ENCODE peak calls at places on chromosome 18, in seven cellular contexts. M is stomach, P is tibial artery, B is uterus, D is body of pancreas, R is right lobe of liver, I is breast epithelium. C is an unnamed sample. For H3K4me1, the result is how much of the 10 kb centered on the place peaks cover.

GRCh38 chr18:56173542-56174220 is 464.7 kb downstream of the TXNL1 start:
- DNase-seq in M (no peak), P (no peak), B (no peak), D (no peak), R (no peak), I (no peak), C (no peak)

GRCh38 chr18:39796413-39796812 is 2158.6 kb upstream of the PIK3C3 start:
- DNase-seq in M (no peak), P (no peak), B (no peak), D (no peak), R (no peak), I (no peak), C (no peak)

GRCh38 chr18:362914-363295 is 95.1 kb upstream of the THOC1 start:
- DNase-seq in M (no peak), P (no peak), B (no peak), D (no peak), R (no peak), I (no peak), C (no peak)

GRCh38 chr18:68428026-68428425 is 286.9 kb downstream of the TMX3 start:
- DNase-seq in M (no peak), P (no peak), B (no peak), D (no peak), R (no peak), I (no peak), C (no peak)

GRCh38 chr18:22827216-22827615 is 105.9 kb upstream of the RBBP8 start:
- DNase-seq in M (no peak), P (no peak), B (no peak), D (no peak), R (no peak), I (no peak), C (no peak)

GRCh38 chr18:73118121-73118816 is 250.5 kb upstream of the NETO1 start:
- DNase-seq in M (no peak), P (no peak), B (no peak), D (no peak), R (no peak), I (no peak), C (no peak)

GRCh38 chr18:48715651-48716354 is 177.0 kb downstream of the CTIF start:
- DNase-seq in M (no peak), P (peak), B (no peak), D (no peak), R (peak), I (no peak), C (peak)

GRCh38 chr18:23992119-23992940 is 22.2 kb upstream of the TTC39C start:
- DNase-seq in M (peak), P (no peak), B (no peak), D (peak), R (peak), I (peak), C (peak)

GRCh38 chr18:48228301-48228715 is 180.9 kb downstream of the ZBTB7C start:
- DNase-seq in M (no peak), P (peak), B (peak), D (peak), R (peak), I (no peak), C (peak)

GRCh38 chr18:36757081-36757480 is 71.7 kb downstream of the TPGS2 start:
- DNase-seq in M (no peak), P (no peak), B (no peak), D (no peak), R (no peak), I (no peak), C (no peak)

GRCh38 chr18:8339958-8340357 is 269.3 kb upstream of the RAB12 start:
- DNase-seq in M (no peak), P (no peak), B (no peak), D (no peak), R (no peak), I (no peak), C (no peak)

GRCh38 chr18:70166668-70167067 is 38.8 kb downstream of the RTTN start:
- DNase-seq in M (no peak), P (no peak), B (no peak), D (no peak), R (no peak), I (no peak), C (no peak)

GRCh38 chr18:59566507-59566906 is 130.7 kb downstream of the CCBE1 start:
- DNase-seq in M (no peak), P (no peak), B (peak), D (no peak), R (no peak), I (no peak), C (no peak)

GRCh38 chr18:9782073-9782857 is 74.2 kb downstream of the RAB31 start:
- DNase-seq in M (no peak), P (peak), B (peak), D (no peak), R (no peak), I (no peak), C (no peak)

GRCh38 chr18:35347991-35348390 is 3.8 kb upstream of the ZNF24 start:
- DNase-seq in M (no peak), P (no peak), B (no peak), D (no peak), R (no peak), I (no peak), C (no peak)

GRCh38 chr18:13451661-13452447 is 233.3 kb downstream of the LDLRAD4 start:
- DNase-seq in M (peak), P (no peak), B (no peak), D (no peak), R (no peak), I (no peak), C (no peak)

GRCh38 chr18:13449651-13450050 is 231.1 kb downstream of the LDLRAD4 start:
- DNase-seq in M (no peak), P (no peak), B (no peak), D (no peak), R (no peak), I (no peak), C (no peak)

GRCh38 chr18:13450289-13451207 is 232.0 kb downstream of the LDLRAD4 start:
- DNase-seq in M (no peak), P (no peak), B (no peak), D (no peak), R (no peak), I (no peak), C (no peak)

GRCh38 chr18:13452448-13452811 is 233.9 kb downstream of the LDLRAD4 start:
- DNase-seq in M (peak), P (peak), B (peak), D (no peak), R (no peak), I (no peak), C (no peak)

DNA sequence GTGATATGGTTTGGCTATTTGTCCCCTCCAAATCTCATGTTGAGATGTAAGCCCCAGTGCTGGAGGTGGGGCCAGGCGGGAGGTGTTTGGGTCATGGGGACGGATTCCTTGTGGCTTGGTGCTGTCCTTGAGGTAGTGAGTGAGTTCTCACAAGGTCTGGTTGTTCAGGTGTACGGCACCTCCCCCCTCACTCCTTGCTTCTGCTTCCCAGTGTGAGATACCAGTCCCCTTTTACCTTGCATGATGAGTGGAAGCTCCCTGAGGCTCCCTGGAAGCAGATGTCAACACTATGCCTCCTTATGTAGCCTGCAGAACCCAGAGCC is 232.6 kb downstream of the LDLRAD4 start:
- DNase-seq in M (peak), P (no peak), B (no peak), D (no peak), R (no peak), I (no peak), C (no peak)
- H3K4me1 ChIP-seq in M (under half), P (under half), B (under half), D (under half), R (under half), I (under half), C (under half)

GRCh38 chr18:62944454-62944853 is 229.1 kb downstream of the PHLPP1 start:
- DNase-seq in M (no peak), P (no peak), B (no peak), D (no peak), R (no peak), I (no peak), C (no peak)
- TF ChIP-seq CTCF in M (no peak), P (no peak), B (no peak), D (no peak), R (no peak), I (no peak), C (no peak)

GRCh38 chr18:58526425-58527115 is 102.3 kb downstream of the ALPK2 start:
- DNase-seq in M (no peak), P (no peak), B (no peak), D (no peak), R (no peak), I (no peak), C (no peak)

GRCh38 chr18:58528011-58528367 is 100.9 kb downstream of the ALPK2 start:
- DNase-seq in M (no peak), P (no peak), B (no peak), D (no peak), R (no peak), I (no peak), C (no peak)

GRCh38 chr18:58525928-58526424 is 102.9 kb downstream of the ALPK2 start:
- DNase-seq in M (no peak), P (no peak), B (no peak), D (no peak), R (no peak), I (no peak), C (no peak)

GRCh38 chr18:58525517-58525916 is 103.4 kb downstream of the ALPK2 start:
- DNase-seq in M (no peak), P (no peak), B (no peak), D (no peak), R (no peak), I (no peak), C (no peak)

GRCh38 chr18:58527116-58528010 is 101.5 kb downstream of the ALPK2 start:
- DNase-seq in M (no peak), P (no peak), B (no peak), D (no peak), R (no peak), I (no peak), C (no peak)
- H3K4me1 ChIP-seq in M (under half), P (under half), B (under half), D (under half), R (under half), I (under half), C (under half)

DNA sequence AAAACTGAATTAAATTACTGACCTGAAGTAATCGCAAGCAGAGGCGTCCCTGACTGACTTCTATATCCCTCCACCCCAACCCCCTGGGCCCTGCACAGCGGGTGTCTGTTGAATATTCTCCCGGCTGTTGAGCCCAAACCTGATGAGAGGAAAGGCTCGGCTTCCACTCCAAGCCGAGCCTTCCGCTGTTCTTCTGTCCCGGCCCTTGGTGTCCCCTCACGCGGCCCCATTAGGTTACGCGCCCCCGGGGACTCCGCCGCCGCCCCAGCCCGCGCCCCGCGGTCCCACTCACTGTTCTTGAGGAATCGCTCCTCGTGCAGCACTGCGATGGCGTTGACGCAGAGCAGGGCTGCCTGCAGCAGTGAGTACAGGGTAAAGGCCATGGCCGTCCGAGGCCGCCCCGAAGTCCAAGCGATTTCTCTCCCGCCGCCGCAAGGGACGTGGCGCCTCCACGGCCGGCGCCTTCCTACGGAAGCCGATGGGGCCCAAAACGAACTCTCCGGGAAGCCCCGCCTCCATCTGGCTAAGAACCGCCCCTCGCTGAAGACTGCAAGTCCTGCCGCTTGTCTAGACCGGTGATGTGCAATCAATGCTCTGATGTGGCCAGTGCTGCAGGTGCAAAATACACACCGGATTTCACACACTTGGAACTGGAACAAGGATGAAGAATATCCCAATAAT is at the start of gene IER3IP1:
- DNase-seq in M (peak), P (peak), B (peak), D (peak), R (peak), I (peak), C (peak)
- TF ChIP-seq CTCF in M (no peak), P (no peak), B (peak), D (peak), R (peak), I (no peak), C (peak)

DNA sequence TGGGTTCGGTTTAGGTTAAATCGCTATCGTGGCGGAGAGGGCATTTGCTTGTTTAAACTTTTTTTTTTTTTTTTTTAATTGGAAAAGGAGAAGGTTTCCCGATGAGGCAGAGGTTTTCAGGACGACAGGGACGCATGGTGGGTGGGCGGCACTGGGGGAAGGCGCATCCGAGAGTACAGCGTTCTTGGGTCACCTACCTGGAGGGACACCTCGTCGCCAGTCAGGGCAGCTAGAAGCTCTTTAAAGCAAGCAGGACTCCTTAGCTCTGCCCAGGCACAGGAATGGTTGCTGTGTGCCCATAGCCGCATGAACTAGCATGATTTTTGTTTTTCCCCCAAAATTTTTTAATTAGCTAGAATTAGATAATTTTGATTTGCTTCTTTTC is 444 bp downstream of the LDLRAD4 start:
- DNase-seq in M (no peak), P (no peak), B (no peak), D (no peak), R (no peak), I (no peak), C (no peak)
- H3K4me1 ChIP-seq in M (half or more), P (under half), B (under half), D (half or more), R (under half), I (under half), C (half or more)

DNA sequence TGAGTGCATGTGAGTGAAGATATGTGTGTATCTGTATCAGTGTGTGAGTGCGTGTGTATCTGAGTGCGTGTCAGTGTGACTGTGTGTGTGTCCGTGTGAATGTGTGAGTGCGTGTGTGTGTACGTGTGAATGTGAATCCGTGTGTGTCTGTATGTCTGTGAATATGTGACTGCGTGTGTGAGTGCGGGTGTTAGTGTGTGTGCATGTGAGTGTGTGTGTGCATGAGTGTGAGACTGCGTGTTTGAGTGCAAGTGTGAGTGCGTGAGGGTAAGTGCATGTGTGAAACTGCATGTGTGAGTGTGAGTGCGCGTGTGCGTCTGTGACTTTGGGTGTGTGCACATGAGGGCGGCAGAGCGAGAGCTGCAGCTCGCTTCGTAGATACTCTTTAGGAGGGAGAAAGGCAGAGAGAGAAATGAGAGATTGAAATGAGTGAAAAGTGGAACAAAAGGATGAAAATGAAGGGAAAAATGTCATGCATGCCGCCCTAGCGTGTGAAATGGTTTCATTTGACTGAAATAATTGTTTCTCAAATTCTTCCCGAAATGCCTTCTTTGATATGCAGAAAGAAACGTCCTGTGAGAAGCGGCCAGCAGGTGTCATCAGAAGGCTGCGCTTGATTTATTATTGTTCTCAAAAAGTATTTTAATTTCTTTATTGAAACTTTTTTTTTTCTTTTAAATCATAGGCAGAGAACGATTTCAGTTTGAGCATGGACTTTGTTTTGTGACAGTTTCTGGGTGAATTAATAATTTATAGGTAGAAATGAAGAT is 25.6 kb downstream of the ZNF407 start:
- DNase-seq in M (no peak), P (no peak), B (no peak), D (no peak), R (no peak), I (no peak), C (no peak)
- TF ChIP-seq CTCF in M (no peak), P (peak), B (no peak), D (peak), R (peak), I (peak), C (peak)

GRCh38 chr18:44700652-44701051 is 20.0 kb downstream of the SETBP1 start:
- DNase-seq in M (peak), P (peak), B (peak), D (peak), R (peak), I (no peak), C (no peak)

GRCh38 chr18:44701227-44701626 is 20.5 kb downstream of the SETBP1 start:
- DNase-seq in M (no peak), P (no peak), B (no peak), D (no peak), R (no peak), I (no peak), C (no peak)

GRCh38 chr18:44704137-44704791 is 23.6 kb downstream of the SETBP1 start:
- DNase-seq in M (no peak), P (no peak), B (no peak), D (no peak), R (no peak), I (no peak), C (no peak)

GRCh38 chr18:44705075-44705474 is 24.4 kb downstream of the SETBP1 start:
- DNase-seq in M (no peak), P (no peak), B (no peak), D (no peak), R (no peak), I (no peak), C (no peak)

DNA sequence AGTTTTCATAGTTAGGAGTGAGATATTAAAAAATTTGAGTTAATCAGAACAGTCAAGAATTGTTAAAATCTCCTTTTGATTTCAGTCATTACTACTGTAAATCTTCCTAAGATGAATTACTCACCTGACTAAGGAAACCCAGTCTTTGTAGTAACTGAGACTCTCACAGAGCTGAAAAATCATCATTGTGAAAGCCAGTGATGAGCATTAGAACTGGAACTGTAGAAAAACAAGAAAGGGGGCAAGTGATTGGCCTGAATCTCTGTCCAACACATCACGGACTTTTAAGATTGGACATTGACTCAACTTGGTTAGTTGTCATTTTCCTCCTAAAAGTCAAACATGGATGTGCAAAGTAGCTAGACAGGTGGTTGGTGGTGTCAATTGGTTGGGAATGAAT is 21.9 kb downstream of the SETBP1 start:
- DNase-seq in M (no peak), P (no peak), B (no peak), D (no peak), R (no peak), I (no peak), C (no peak)
- H3K4me1 ChIP-seq in M (under half), P (under half), B (under half), D (under half), R (under half), I (under half), C (under half)

GRCh38 chr18:79985172-79985571 is 3.2 kb downstream of the TXNL4A start:
- DNase-seq in M (no peak), P (no peak), B (no peak), D (no peak), R (no peak), I (no peak), C (no peak)

GRCh38 chr18:79986726-79987125 is 1.6 kb downstream of the TXNL4A start:
- DNase-seq in M (no peak), P (no peak), B (no peak), D (no peak), R (no peak), I (no peak), C (no peak)

GRCh38 chr18:79988925-79989361 is 580 bp upstream of the TXNL4A start:
- DNase-seq in M (peak), P (no peak), B (peak), D (peak), R (peak), I (peak), C (peak)

GRCh38 chr18:79987566-79987965 is 797 bp downstream of the TXNL4A start:
- DNase-seq in M (no peak), P (no peak), B (no peak), D (no peak), R (no peak), I (no peak), C (no peak)

DNA sequence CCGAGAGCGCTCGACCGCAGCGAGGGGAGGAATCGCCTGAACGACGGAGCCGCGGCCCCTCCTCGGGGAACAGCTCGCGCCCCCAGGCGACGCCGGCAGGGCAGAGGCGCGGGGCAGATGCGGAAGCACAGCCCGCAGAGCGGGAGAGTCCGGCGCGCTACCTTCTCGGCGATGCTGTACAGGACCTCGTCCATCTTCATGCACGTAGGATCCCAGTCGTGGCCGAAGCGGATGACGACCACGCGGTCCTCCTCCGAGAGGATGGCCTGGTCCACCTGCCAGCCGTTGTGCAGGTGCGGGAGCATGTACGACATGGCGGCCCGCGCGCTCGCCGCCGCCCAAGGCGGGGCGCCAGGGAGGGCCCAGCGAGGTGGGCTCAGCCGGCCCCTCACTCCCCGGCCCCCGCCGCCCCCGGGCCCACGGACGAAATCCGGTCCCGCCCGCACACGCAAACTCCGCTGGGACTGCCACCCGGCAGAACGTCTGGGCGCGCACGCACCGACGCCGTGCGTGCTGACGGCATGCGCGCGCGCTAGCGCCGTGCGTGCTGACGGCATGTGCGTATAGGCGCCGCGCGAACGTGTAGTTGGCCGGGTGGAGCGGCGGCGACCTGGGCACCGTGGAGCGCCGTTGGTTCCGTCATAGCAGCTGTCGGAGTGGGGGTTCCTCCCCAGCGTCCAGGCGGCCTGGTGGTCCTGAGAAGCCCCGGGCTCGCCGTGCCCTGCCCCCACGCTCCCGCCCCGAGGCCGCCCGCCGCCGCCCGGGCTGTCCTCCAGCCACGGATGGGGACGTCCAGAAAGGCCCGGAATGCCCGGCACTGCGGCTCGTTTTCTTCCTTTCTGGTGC is at the start of gene TXNL4A:
- DNase-seq in M (peak), P (peak), B (peak), D (peak), R (peak), I (peak), C (peak)
- TF ChIP-seq CTCF in M (no peak), P (peak), B (peak), D (peak), R (peak), I (peak), C (peak)

C was measured in lower lobe of right lung.